ENCODE peak calls at places on chromosomes 16 and 17, in five cellular contexts. O is ACHN, I is HFF-Myc, W is NCI-H1694 treated with DMSO at 0.1 percent for 48 hours, E is T-helper 9 cell. J is an unnamed sample.
A peak's percentile ranks its signal among the peaks of the same experiment; 100 is the strongest.

GRCh38 chr16:54577566-54578180 is 291.1 kb upstream of the IRX3 start:
- DNase-seq in O (no peak), I (no peak), W (no peak), E (no peak), J (no peak)

GRCh38 chr16:89565256-89565505 is 4.7 kb downstream of the RPL13 start:
- DNase-seq in O (no peak), I (no peak), W (no peak), E (no peak), J (peak; percentile 59)

GRCh38 chr17:38815576-38816193 is 9.4 kb downstream of the CWC25 start:
- DNase-seq in O (peak; percentile 95), I (no peak), W (no peak), E (no peak), J (no peak)

GRCh38 chr17:73589096-73589980 is 54.9 kb downstream of the SDK2 start:
- DNase-seq in O (no peak), I (no peak), W (no peak), E (no peak), J (no peak)

GRCh38 chr17:80769516-80769915 is 222.1 kb upstream of the CHMP6 start:
- DNase-seq in O (no peak), I (no peak), W (no peak), E (no peak), J (no peak)

GRCh38 chr17:2776589-2777241 is 19.5 kb upstream of the RAP1GAP2 start:
- DNase-seq in O (no peak), I (no peak), W (peak; percentile 37), E (no peak), J (peak; percentile 36)

GRCh38 chr16:78503501-78504110 is 404.2 kb downstream of the WWOX start:
- DNase-seq in O (peak; percentile 68), I (no peak), W (peak; percentile 23), E (peak; percentile 37), J (peak; percentile 69)

GRCh38 chr17:79671387-79671752 is 59.4 kb upstream of the ENPP7 start:
- DNase-seq in O (no peak), I (no peak), W (peak; percentile 77), E (no peak), J (no peak)

GRCh38 chr16:58411736-58412614 is 19.7 kb downstream of the GINS3 start:
- DNase-seq in O (no peak), I (no peak), W (no peak), E (no peak), J (no peak)

GRCh38 chr17:77011173-77012011 is 129.4 kb upstream of the SEC14L1 start:
- DNase-seq in O (peak; percentile 63), I (peak; percentile 32), W (peak; percentile 33), E (peak; percentile 48), J (peak; percentile 59)

GRCh38 chr17:2453325-2453724 is 52.5 kb upstream of the MNT start:
- DNase-seq in O (no peak), I (no peak), W (no peak), E (no peak), J (no peak)

GRCh38 chr16:49620868-49621239 is 235.1 kb downstream of the ZNF423 start:
- DNase-seq in O (no peak), I (no peak), W (no peak), E (no peak), J (no peak)

GRCh38 chr16:3484328-3485096 is 10.8 kb downstream of the C16orf90 start:
- DNase-seq in O (no peak), I (no peak), W (no peak), E (no peak), J (no peak)

GRCh38 chr16:80981103-80981502 is 25.6 kb downstream of the CMC2 start:
- DNase-seq in O (no peak), I (no peak), W (no peak), E (no peak), J (no peak)

GRCh38 chr17:38916771-38917170 is 8.6 kb upstream of the LASP1NB start:
- DNase-seq in O (no peak), I (no peak), W (no peak), E (no peak), J (no peak)

GRCh38 chr16:77922355-77922754 is 100.0 kb upstream of the CLEC3A start:
- DNase-seq in O (no peak), I (no peak), W (no peak), E (no peak), J (no peak)

GRCh38 chr16:30697264-30698138 is 1.5 kb upstream of the SRCAP start:
- DNase-seq in O (no peak), I (no peak), W (peak; percentile 89), E (no peak), J (no peak)

GRCh38 chr16:3655030-3655790 is 719 bp downstream of the DNASE1 start:
- DNase-seq in O (no peak), I (no peak), W (no peak), E (no peak), J (no peak)

GRCh38 chr16:86990451-86990850 is 326.7 kb downstream of the C16orf95 start:
- DNase-seq in O (peak; percentile 9), I (no peak), W (no peak), E (no peak), J (no peak)

GRCh38 chr17:72416054-72416691 is 295.4 kb downstream of the SOX9 start:
- DNase-seq in O (no peak), I (no peak), W (no peak), E (no peak), J (no peak)

GRCh38 chr16:12027091-12027490 is 50.6 kb downstream of the SNX29 start:
- DNase-seq in O (peak; percentile 15), I (no peak), W (no peak), E (no peak), J (no peak)

GRCh38 chr17:1916963-1917715 is 87.3 kb downstream of the RPA1 start:
- DNase-seq in O (no peak), I (no peak), W (no peak), E (no peak), J (no peak)

GRCh38 chr17:50685334-50685665 is 22.4 kb downstream of the ANKRD40 start:
- DNase-seq in O (no peak), I (no peak), W (no peak), E (no peak), J (no peak)

GRCh38 chr17:55264640-55265298 is at the start of gene HLF:
- DNase-seq in O (peak; percentile 84), I (no peak), W (peak; percentile 56), E (peak; percentile 70), J (peak; percentile 84)

GRCh38 chr17:63753215-63753614 is 11.6 kb upstream of the STRADA start:
- DNase-seq in O (no peak), I (no peak), W (no peak), E (no peak), J (no peak)

GRCh38 chr17:12107905-12108304 is 87.2 kb downstream of the MAP2K4 start:
- DNase-seq in O (no peak), I (no peak), W (no peak), E (no peak), J (no peak)

GRCh38 chr17:18070861-18071340 is 16.8 kb upstream of the DRG2 start:
- DNase-seq in O (no peak), I (no peak), W (peak; percentile 88), E (no peak), J (no peak)

GRCh38 chr16:57192720-57193486 is 6.8 kb downstream of the RSPRY1 start:
- DNase-seq in O (peak; percentile 26), I (no peak), W (no peak), E (no peak), J (no peak)

GRCh38 chr17:67359960-67360817 is 6.2 kb downstream of the PSMD12 start:
- DNase-seq in O (peak; percentile 36), I (no peak), W (peak; percentile 8), E (peak; percentile 36), J (no peak)

GRCh38 chr17:78272181-78272913 is 40.9 kb downstream of the TMEM235 start:
- DNase-seq in O (no peak), I (no peak), W (peak; percentile 5), E (peak; percentile 35), J (peak; percentile 70)

GRCh38 chr17:50908860-50909764 is 43.0 kb upstream of the TOB1 start:
- DNase-seq in O (no peak), I (no peak), W (no peak), E (peak; percentile 60), J (no peak)

GRCh38 chr17:3982113-3982512 is 17.9 kb upstream of the ATP2A3 start:
- DNase-seq in O (no peak), I (no peak), W (no peak), E (no peak), J (no peak)

GRCh38 chr16:74153773-74154172 is 142.8 kb upstream of the PSMD7 start:
- DNase-seq in O (no peak), I (no peak), W (no peak), E (no peak), J (no peak)

GRCh38 chr16:19595043-19595767 is 39.7 kb downstream of the VPS35L start:
- DNase-seq in O (no peak), I (peak; percentile 32), W (no peak), E (no peak), J (no peak)

J was measured in colonic mucosa.